ENCODE peak calls at places on chromosomes 12 and 14, in seven cellular contexts. C is upper lobe of right lung, Y is LoVo, U is HCT116, G is H1, X is H54, Z is GOT3. I is an unnamed sample.

GRCh38 chr14:105852378-105853088 is 326.1 kb downstream of the TMEM121 start:
- DNase-seq in X (no peak), Z (no peak), U (no peak), G (no peak), C (peak), Y (no peak), I (no peak)

GRCh38 chr12:42469355-42470006 is 120.1 kb downstream of the PRICKLE1 start:
- DNase-seq in C (no peak), X (no peak), Y (no peak), Z (no peak), U (no peak), G (no peak), I (no peak)

GRCh38 chr14:76965232-76965631 is 63.3 kb downstream of the IRF2BPL start:
- DNase-seq in Z (no peak), Y (no peak), X (no peak), G (no peak), U (no peak), C (no peak), I (no peak)

GRCh38 chr12:62290804-62291203 is 30.6 kb downstream of the USP15 start:
- DNase-seq in U (no peak), G (no peak), C (no peak), Z (no peak), Y (no peak), X (no peak), I (no peak)

GRCh38 chr12:88600272-88600671 is 20.0 kb upstream of the KITLG start:
- DNase-seq in X (peak), Y (no peak), Z (no peak), C (no peak), G (no peak), U (no peak), I (no peak)

GRCh38 chr12:59874781-59875180 is 279.0 kb downstream of the SLC16A7 start:
- DNase-seq in Y (no peak), G (no peak), Z (no peak), U (no peak), X (no peak), C (no peak), I (no peak)

GRCh38 chr14:85122690-85123089 is 407.3 kb upstream of the FLRT2 start:
- DNase-seq in C (no peak), Z (no peak), X (no peak), Y (no peak), U (no peak), G (no peak), I (no peak)

GRCh38 chr12:13241833-13242232 is 45.3 kb downstream of the EMP1 start:
- DNase-seq in X (no peak), U (peak), C (no peak), Z (no peak), G (no peak), Y (peak), I (peak)

GRCh38 chr12:113184098-113184899 is 979 bp downstream of the DDX54 start:
- DNase-seq in X (no peak), C (no peak), U (peak), Z (no peak), G (no peak), Y (no peak), I (no peak)

GRCh38 chr12:52628841-52629240 is 10.5 kb upstream of the KRT73 start:
- DNase-seq in G (peak), Y (no peak), X (no peak), U (no peak), Z (no peak), C (no peak), I (no peak)

GRCh38 chr12:50569321-50569720 is 64.5 kb downstream of the DIP2B start:
- DNase-seq in C (no peak), Y (no peak), U (no peak), X (no peak), Z (no peak), G (no peak), I (no peak)

GRCh38 chr14:87049886-87050820 is 942.8 kb downstream of the GALC start:
- DNase-seq in G (peak), X (peak), U (no peak), C (no peak), Y (peak), Z (no peak), I (peak)

GRCh38 chr12:9741726-9742125 is 8.8 kb upstream of the CLECL1 start:
- DNase-seq in U (no peak), Y (no peak), G (no peak), X (no peak), C (no peak), Z (no peak), I (no peak)

GRCh38 chr14:36509056-36509917 is 10.7 kb downstream of the NKX2-1 start:
- DNase-seq in U (no peak), G (no peak), C (no peak), X (no peak), Y (no peak), Z (no peak), I (no peak)

GRCh38 chr14:93430319-93430801 is 379 bp upstream of the UNC79 start:
- DNase-seq in X (no peak), C (no peak), Y (no peak), U (no peak), G (peak), Z (no peak), I (no peak)

GRCh38 chr14:30211326-30211725 is 283.7 kb upstream of the PRKD1 start:
- DNase-seq in Z (no peak), G (no peak), C (no peak), Y (no peak), X (no peak), U (no peak), I (no peak)

GRCh38 chr14:20934148-20934762 is 21.0 kb upstream of the RNASE2 start:
- DNase-seq in G (peak), U (peak), Z (no peak), X (peak), Y (no peak), C (peak), I (no peak)

GRCh38 chr12:59087077-59087673 is 166.9 kb upstream of the LRIG3 start:
- DNase-seq in C (no peak), Y (peak), U (peak), G (no peak), X (no peak), Z (no peak), I (no peak)

GRCh38 chr12:21941522-21942376 is 523 bp upstream of the ABCC9 start:
- DNase-seq in C (peak), G (peak), U (no peak), X (no peak), Z (peak), Y (peak), I (no peak)

GRCh38 chr14:35879141-35879648 is 53.1 kb downstream of the BRMS1L start:
- DNase-seq in Y (no peak), U (no peak), C (no peak), X (no peak), G (no peak), Z (no peak), I (no peak)

GRCh38 chr14:62002636-62003035 is 240.4 kb downstream of the SNAPC1 start:
- DNase-seq in G (no peak), Z (no peak), Y (no peak), X (no peak), C (no peak), U (no peak), I (no peak)

GRCh38 chr12:51520576-51521325 is 70.3 kb upstream of the SCN8A start:
- DNase-seq in Y (no peak), G (peak), X (no peak), Z (no peak), U (no peak), C (no peak), I (no peak)

GRCh38 chr14:59507063-59507751 is 22.9 kb downstream of the JKAMP start:
- DNase-seq in C (no peak), Y (peak), U (peak), Z (no peak), X (peak), G (peak), I (peak)

GRCh38 chr14:54132485-54132884 is 175.9 kb upstream of the BMP4 start:
- DNase-seq in X (no peak), Z (no peak), G (no peak), Y (no peak), C (no peak), U (no peak), I (no peak)

GRCh38 chr12:126069549-126070165 is 1004.4 kb downstream of the AACS start:
- DNase-seq in C (no peak), U (peak), Y (peak), X (peak), G (peak), Z (peak), I (peak)

GRCh38 chr12:51994959-51995358 is 11.8 kb upstream of the TAMALIN start:
- DNase-seq in Z (no peak), U (no peak), Y (no peak), C (no peak), G (no peak), X (no peak), I (no peak)

GRCh38 chr14:68815288-68816182 is 22.7 kb upstream of the ZFP36L1 start:
- DNase-seq in G (no peak), U (no peak), Z (no peak), C (no peak), Y (no peak), X (no peak), I (peak)

GRCh38 chr14:102583726-102584125 is 8.7 kb upstream of the RCOR1 start:
- DNase-seq in X (no peak), Z (no peak), Y (no peak), G (no peak), U (no peak), C (no peak), I (no peak)

GRCh38 chr12:117388865-117389508 is 27.6 kb upstream of the NOS1 start:
- DNase-seq in G (no peak), X (no peak), C (no peak), Z (no peak), Y (no peak), U (no peak), I (no peak)

GRCh38 chr12:56637621-56638020 is 7.5 kb upstream of the BAZ2A start:
- DNase-seq in U (no peak), X (no peak), Y (no peak), G (no peak), Z (no peak), C (no peak), I (no peak)

GRCh38 chr12:53052419-53053222 is 2.8 kb downstream of the TNS2 start:
- DNase-seq in Y (no peak), G (no peak), X (peak), Z (no peak), U (no peak), C (peak), I (no peak)

GRCh38 chr12:13250416-13250815 is 53.9 kb downstream of the EMP1 start:
- DNase-seq in Y (peak), C (no peak), X (peak), G (no peak), U (peak), Z (no peak), I (no peak)

GRCh38 chr12:39490500-39491276 is 47.8 kb upstream of the KIF21A start:
- DNase-seq in Y (no peak), C (no peak), X (peak), U (no peak), Z (no peak), G (no peak), I (no peak)

GRCh38 chr14:89915114-89915878 is 39.2 kb downstream of the EFCAB11 start:
- DNase-seq in Y (peak), X (no peak), Z (no peak), G (peak), U (peak), C (no peak), I (peak)